ENCODE peak calls at places on chromosomes 16 and 17, in five cellular contexts. D is erythroblast, J is GM12892, T is ovary, I is GM12891. M is an unnamed sample.

GRCh38 chr16:85718153-85718477 is 29.4 kb upstream of the GINS2 start:
- DNase-seq in I (no peak), T (no peak), D (no peak), J (no peak), M (no peak)

GRCh38 chr17:2215616-2216364 is 87.8 kb downstream of the SMG6 start:
- DNase-seq in J (peak; percentile 58), I (peak; percentile 60), D (peak; percentile 37), T (peak; percentile 81), M (peak; percentile 60)

GRCh38 chr17:80118601-80119270 is 17.4 kb downstream of the GAA start:
- DNase-seq in J (no peak), D (no peak), T (no peak), I (no peak), M (no peak)

GRCh38 chr17:8120520-8121443 is 2.5 kb upstream of the ALOXE3 start:
- DNase-seq in J (no peak), T (peak; percentile 74), D (peak; percentile 90), I (no peak), M (no peak)

GRCh38 chr17:795721-796120 is 13.6 kb downstream of the MRM3 start:
- DNase-seq in D (no peak), I (no peak), T (no peak), J (no peak), M (no peak)

GRCh38 chr17:17142556-17142955 is 63.6 kb downstream of the PLD6 start:
- DNase-seq in I (no peak), J (no peak), T (no peak), D (no peak), M (no peak)

GRCh38 chr17:74227681-74228080 is 14.3 kb downstream of the TTYH2 start:
- DNase-seq in J (no peak), T (no peak), I (no peak), D (no peak), M (no peak)

GRCh38 chr16:55470533-55471371 is 8.2 kb upstream of the MMP2 start:
- DNase-seq in J (no peak), I (no peak), D (no peak), T (no peak), M (peak; percentile 53)

GRCh38 chr16:11232852-11233726 is 22.9 kb downstream of the SOCS1 start:
- DNase-seq in D (peak; percentile 89), T (no peak), I (peak; percentile 63), J (peak; percentile 63), M (no peak)

GRCh38 chr16:82062645-82063058 is 27.6 kb downstream of the HSD17B2 start:
- DNase-seq in T (no peak), D (no peak), J (no peak), I (no peak), M (no peak)

GRCh38 chr17:28968269-28968913 is 17.1 kb upstream of the PHF12 start:
- DNase-seq in J (no peak), T (no peak), I (no peak), D (no peak), M (no peak)

DNA sequence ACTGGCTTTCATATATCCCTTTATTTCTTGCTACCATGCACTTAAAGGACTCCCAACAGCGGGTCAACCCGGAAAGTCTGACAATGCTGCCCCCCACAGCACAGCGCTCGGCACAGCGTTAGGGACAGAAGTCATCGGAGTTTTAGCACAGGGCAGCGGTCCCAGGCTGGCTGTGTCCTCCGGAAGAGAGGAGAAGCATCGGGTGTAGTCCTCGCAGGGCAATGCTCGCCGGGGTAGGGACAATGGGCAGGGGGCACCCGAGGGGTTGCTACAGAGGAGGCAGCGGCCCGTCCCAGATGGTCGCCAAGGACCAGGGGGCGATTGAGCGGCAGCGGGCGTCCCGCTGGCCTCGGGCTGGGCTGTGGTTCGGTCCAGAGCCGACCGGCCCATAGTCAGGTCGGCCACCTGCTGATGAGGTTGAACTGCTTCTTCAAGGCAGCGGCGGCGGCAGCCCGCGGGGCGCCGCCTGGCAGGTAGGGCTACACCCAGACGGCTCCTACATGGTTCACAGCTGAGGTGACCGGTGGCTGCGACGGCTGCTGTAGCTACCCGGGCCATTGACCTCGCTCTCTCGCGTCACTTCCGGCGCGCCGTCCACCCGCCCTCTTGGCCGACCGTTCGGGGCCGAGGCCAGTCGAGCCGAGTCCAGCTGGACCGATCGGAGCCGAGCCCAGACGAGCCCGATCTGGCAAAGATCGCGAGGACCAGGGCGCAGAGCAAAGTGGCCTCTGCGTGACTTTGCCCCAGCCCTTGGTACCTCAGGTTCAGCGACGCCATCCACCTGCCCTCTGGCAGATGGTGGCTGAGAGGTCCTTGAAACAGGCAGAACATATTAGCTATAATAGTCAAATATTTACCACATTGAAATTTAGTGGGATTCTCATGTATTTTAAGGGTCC is 4.7 kb upstream of the LCMT1 start:
- DNase-seq in J (peak; percentile 86), I (peak; percentile 81), T (peak; percentile 95), D (peak; percentile 93), M (peak; percentile 52)
- TF ChIP-seq POLR2A in J (peak; percentile 76), I (peak; percentile 63), T (peak; percentile 55), D (peak; percentile 93), M (peak; percentile 78)

GRCh38 chr17:59897090-59897489 is 4.2 kb downstream of the RPS6KB1 start:
- DNase-seq in I (no peak), D (no peak), J (no peak), T (no peak), M (no peak)

GRCh38 chr17:59893617-59894100 is 738 bp downstream of the RPS6KB1 start:
- DNase-seq in D (no peak), I (no peak), T (no peak), J (no peak), M (peak; percentile 14)

GRCh38 chr17:59890720-59891119 is 2.0 kb downstream of the TUBD1 start:
- DNase-seq in T (no peak), I (no peak), D (peak; percentile 29), J (no peak), M (peak; percentile 45)

GRCh38 chr17:59892251-59892848 is 393 bp downstream of the TUBD1 start:
- DNase-seq in I (no peak), J (peak; percentile 53), T (peak; percentile 21), D (no peak), M (no peak)

DNA sequence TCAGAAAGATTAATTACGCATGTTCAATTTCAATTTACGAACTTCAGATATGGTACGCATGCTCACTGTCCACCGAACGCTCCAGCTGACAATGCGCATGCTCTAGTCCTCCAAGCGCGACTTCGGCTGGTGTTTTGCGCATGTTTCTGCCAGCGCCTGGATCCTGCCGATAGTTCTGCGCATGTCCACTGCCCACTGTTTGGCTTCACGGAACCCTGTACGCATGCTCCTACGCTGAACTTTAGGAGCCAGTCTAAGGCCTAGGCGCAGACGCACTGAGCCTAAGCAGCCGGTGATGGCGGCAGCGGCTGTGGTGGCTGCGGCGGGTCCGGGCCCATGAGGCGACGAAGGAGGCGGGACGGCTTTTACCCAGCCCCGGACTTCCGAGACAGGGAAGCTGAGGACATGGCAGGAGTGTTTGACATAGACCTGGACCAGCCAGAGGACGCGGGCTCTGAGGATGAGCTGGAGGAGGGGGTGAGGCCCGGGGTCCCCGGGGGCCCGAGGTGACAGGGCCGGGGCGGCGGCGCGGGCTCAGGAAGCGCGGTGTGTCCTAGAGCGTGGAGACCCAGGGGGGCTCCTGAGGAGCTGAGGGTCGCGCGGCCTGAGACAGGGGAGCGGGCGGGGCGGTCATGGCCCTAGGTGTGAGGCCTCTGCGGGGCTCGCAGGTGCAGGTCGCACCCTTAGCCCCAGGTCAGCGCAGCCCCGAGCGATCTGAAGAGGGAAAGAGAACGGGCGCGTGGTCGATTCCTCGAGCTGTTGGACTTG is at the start of the genes RPS6KB1 and TUBD1:
- DNase-seq in T (peak; percentile 96), J (peak; percentile 86), I (peak; percentile 86), D (peak; percentile 99), M (peak; percentile 98)
- TF ChIP-seq POLR2A in T (peak; percentile 87), J (peak; percentile 98), I (peak; percentile 94), D (peak; percentile 98), M (peak; percentile 98)

GRCh38 chr17:30952645-30953393 is 18.0 kb upstream of the RNF135 start:
- DNase-seq in I (no peak), T (no peak), J (no peak), D (no peak), M (no peak)
- TF ChIP-seq POLR2A in I (no peak), T (no peak), J (no peak), D (no peak), M (no peak)

GRCh38 chr17:40111221-40112128 is 10.3 kb upstream of the MSL1 start:
- DNase-seq in T (peak; percentile 96), J (peak; percentile 72), I (peak; percentile 64), D (peak; percentile 86), M (peak; percentile 83)
- TF ChIP-seq POLR2A in T (no peak), J (no peak), I (no peak), D (no peak), M (no peak)

GRCh38 chr17:55068862-55069771 is 100.6 kb downstream of the STXBP4 start:
- DNase-seq in D (no peak), I (no peak), T (no peak), J (no peak), M (no peak)
- TF ChIP-seq POLR2A in D (no peak), I (no peak), T (no peak), J (no peak), M (no peak)

GRCh38 chr17:81700353-81701287 is 2.5 kb upstream of the MRPL12 start:
- DNase-seq in D (no peak), I (no peak), T (no peak), J (no peak), M (no peak)

GRCh38 chr17:81697261-81698044 is 5.7 kb upstream of the MRPL12 start:
- DNase-seq in T (no peak), D (no peak), I (no peak), J (no peak), M (no peak)

GRCh38 chr17:81703747-81704654 is 834 bp downstream of the MRPL12 start:
- DNase-seq in D (peak; percentile 63), I (no peak), J (no peak), T (no peak), M (no peak)

GRCh38 chr17:81702934-81703746 is at the start of gene MRPL12:
- DNase-seq in T (peak; percentile 92), J (peak; percentile 99), D (peak; percentile 95), I (peak; percentile 99), M (peak; percentile 96)

GRCh38 chr17:81701288-81702071 is 1.7 kb upstream of the MRPL12 start:
- DNase-seq in I (no peak), J (no peak), T (no peak), D (peak; percentile 73), M (no peak)
- TF ChIP-seq POLR2A in I (peak; percentile 59), J (peak; percentile 11), T (no peak), D (no peak), M (no peak)

M was measured in H54.